ENCODE peak calls at places on chromosomes 1 and 21, in seven cellular contexts. Y, Q, E, P, C, X and T are unnamed samples.

GRCh38 chr1:203593723-203594122 is 32.9 kb upstream of the ATP2B4 start:
- DNase-seq in P (no peak), Y (peak; percentile 43), E (no peak), C (peak; percentile 23), Q (peak; percentile 63), X (no peak), T (peak; percentile 38)

GRCh38 chr1:22118291-22118992 is 24.5 kb downstream of the WNT4 start:
- DNase-seq in C (no peak), X (no peak), Q (no peak), E (no peak), Y (no peak), P (no peak), T (no peak)

GRCh38 chr1:247114351-247115140 is 10.4 kb upstream of the ZNF669 start:
- DNase-seq in Y (no peak), C (no peak), E (no peak), P (peak; percentile 19), Q (no peak), X (no peak), T (no peak)

GRCh38 chr1:209926045-209926444 is 12.0 kb upstream of the SYT14 start:
- DNase-seq in Q (no peak), C (no peak), E (no peak), X (no peak), Y (no peak), P (peak; percentile 61), T (no peak)

GRCh38 chr1:156490401-156491032 is 10.1 kb downstream of the MEF2D start:
- DNase-seq in E (no peak), Y (peak; percentile 52), Q (peak; percentile 67), P (peak; percentile 46), X (no peak), C (no peak), T (no peak)

GRCh38 chr1:38962113-38962512 is 20.5 kb upstream of the RHBDL2 start:
- DNase-seq in Y (no peak), Q (no peak), P (no peak), X (no peak), C (no peak), E (no peak), T (no peak)

GRCh38 chr1:155012052-155012546 is 9.5 kb downstream of the ZBTB7B start:
- DNase-seq in P (peak; percentile 81), E (no peak), X (no peak), Q (peak; percentile 88), Y (peak; percentile 76), C (peak; percentile 62), T (peak; percentile 66)

GRCh38 chr1:54995013-54995760 is 3.5 kb upstream of the BSND start:
- DNase-seq in Q (no peak), Y (no peak), P (no peak), C (no peak), E (no peak), X (no peak), T (no peak)

GRCh38 chr1:28326980-28327379 is 1.9 kb upstream of the MED18 start:
- DNase-seq in P (no peak), Q (no peak), C (no peak), E (no peak), Y (no peak), X (no peak), T (no peak)

GRCh38 chr1:151867785-151868403 is 14.4 kb upstream of the THEM5 start:
- DNase-seq in E (no peak), P (no peak), C (no peak), X (no peak), Q (no peak), Y (no peak), T (no peak)

GRCh38 chr1:74280642-74281396 is 45.6 kb downstream of the TNNI3K start:
- DNase-seq in Q (no peak), P (no peak), E (no peak), X (no peak), Y (no peak), C (no peak), T (no peak)

GRCh38 chr1:228009828-228010775 is 3.3 kb downstream of the WNT3A start:
- DNase-seq in P (no peak), C (no peak), Q (no peak), Y (no peak), X (no peak), E (peak; percentile 13), T (no peak)

GRCh38 chr21:37627074-37627473 is 260.5 kb downstream of the DYRK1A start:
- DNase-seq in C (no peak), Y (no peak), E (no peak), P (no peak), Q (no peak), X (no peak), T (no peak)

GRCh38 chr1:56461158-56462127 is 117.9 kb downstream of the PLPP3 start:
- DNase-seq in C (no peak), P (no peak), Q (no peak), E (no peak), Y (peak; percentile 21), X (peak; percentile 95), T (no peak)

GRCh38 chr1:12745992-12746323 is at the start of gene CFAP107:
- DNase-seq in C (no peak), X (no peak), P (no peak), E (no peak), Q (no peak), Y (no peak), T (no peak)

GRCh38 chr21:32806810-32807386 is 35.3 kb upstream of the PAXBP1 start:
- DNase-seq in Y (no peak), Q (no peak), X (no peak), P (no peak), C (no peak), E (no peak), T (no peak)

GRCh38 chr1:184359909-184360308 is 26.9 kb upstream of the C1orf21 start:
- DNase-seq in C (no peak), X (no peak), Q (no peak), P (no peak), E (no peak), Y (no peak), T (no peak)

GRCh38 chr1:180309338-180309737 is 79.3 kb downstream of the LHX4 start:
- DNase-seq in E (no peak), C (no peak), Q (no peak), X (peak; percentile 54), Y (no peak), P (no peak), T (no peak)

GRCh38 chr1:205484985-205485967 is 19.2 kb upstream of the CDK18 start:
- DNase-seq in C (peak; percentile 56), Y (peak; percentile 97), E (no peak), P (peak; percentile 92), Q (peak; percentile 90), X (peak; percentile 93), T (peak; percentile 81)

GRCh38 chr1:168507271-168507670 is 36.5 kb downstream of the XCL2 start:
- DNase-seq in E (no peak), Q (no peak), C (no peak), P (no peak), Y (no peak), X (no peak), T (no peak)

GRCh38 chr1:244329591-244330317 is 122.0 kb downstream of the ADSS2 start:
- DNase-seq in P (no peak), X (no peak), Y (no peak), E (no peak), Q (no peak), C (no peak), T (no peak)

GRCh38 chr1:232629250-232630046 is 485 bp downstream of the SIPA1L2 start:
- DNase-seq in X (no peak), C (no peak), E (no peak), Q (peak; percentile 67), Y (no peak), P (peak; percentile 49), T (peak; percentile 34)

GRCh38 chr1:75529488-75529887 is 81.4 kb downstream of the SLC44A5 start:
- DNase-seq in Q (no peak), C (no peak), E (no peak), Y (no peak), X (no peak), P (no peak), T (no peak)

GRCh38 chr1:99674115-99674514 is 28.2 kb downstream of the PALMD start:
- DNase-seq in Y (no peak), C (no peak), P (no peak), X (no peak), Q (no peak), E (no peak), T (no peak)
- TF ChIP-seq JUND in Y (no peak), C (no peak), P (no peak), X (no peak), Q (no peak), E (no peak), T (no peak)

DNA sequence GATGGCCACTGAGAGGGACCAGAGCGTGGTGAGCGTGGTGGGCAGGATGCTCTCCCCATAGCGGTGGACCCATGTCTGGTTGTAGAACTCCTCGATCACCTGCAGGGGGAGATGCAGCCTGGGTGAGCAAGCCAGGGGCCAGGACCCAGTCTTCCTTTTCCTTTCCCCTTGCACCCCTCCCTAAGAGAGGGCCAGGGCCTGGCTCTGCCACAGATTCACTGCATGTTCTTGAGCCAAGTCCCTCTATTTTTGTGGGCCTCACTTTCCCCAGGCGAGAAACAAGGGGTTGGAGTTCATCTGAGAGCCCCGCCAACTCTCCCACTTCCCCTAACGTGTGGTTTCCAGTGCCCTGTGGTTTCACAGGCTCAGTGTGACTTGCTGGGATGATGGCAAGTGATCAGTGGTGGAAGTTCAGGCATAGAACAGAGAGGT is 27.5 kb downstream of the SLC2A1 start:
- DNase-seq in E (peak; percentile 69), P (peak; percentile 88), C (no peak), X (no peak), Y (peak; percentile 77), Q (no peak), T (peak; percentile 75)
- TF ChIP-seq JUND in E (no peak), P (no peak), C (no peak), X (no peak), Y (peak; percentile 23), Q (no peak), T (no peak)

GRCh38 chr1:248710305-248710900 is 7.8 kb upstream of the OR14I1 start:
- DNase-seq in E (no peak), P (no peak), X (no peak), Q (no peak), C (no peak), Y (no peak), T (no peak)

DNA sequence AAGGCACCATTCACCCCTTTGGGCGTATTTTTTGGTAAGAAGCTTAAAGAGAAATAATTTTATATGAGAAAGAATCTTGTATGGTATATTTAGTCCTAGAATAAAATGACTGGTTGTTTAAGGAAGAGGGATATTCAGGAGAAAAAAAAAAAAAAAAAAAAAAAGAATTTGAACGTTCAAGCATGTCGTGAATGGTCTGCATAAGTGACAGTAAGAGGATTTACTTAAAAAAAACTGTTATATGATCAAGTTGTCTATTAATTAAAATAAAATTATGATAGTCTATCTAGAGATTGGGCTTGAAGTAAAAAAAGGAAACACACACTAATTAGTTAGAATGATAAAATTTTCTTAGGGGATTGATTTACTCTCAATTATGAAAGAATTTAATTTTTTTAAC is 11.7 kb upstream of the OR14I1 start:
- DNase-seq in Y (no peak), Q (no peak), E (no peak), C (no peak), X (no peak), P (no peak), T (peak; percentile 35)
- TF ChIP-seq JUND in Y (no peak), Q (no peak), E (no peak), C (no peak), X (no peak), P (no peak), T (no peak)

GRCh38 chr1:31575373-31576140 is 758 bp upstream of the TINAGL1 start:
- DNase-seq in Q (peak; percentile 57), C (peak; percentile 86), X (peak; percentile 93), Y (peak; percentile 14), P (no peak), E (no peak), T (peak; percentile 25)
- TF ChIP-seq JUND in Q (no peak), C (no peak), X (peak; percentile 70), Y (no peak), P (no peak), E (no peak), T (no peak)